ENCODE peak calls at places on chromosomes 16 and 17, in four cellular contexts. One of them, this sample, is unnamed.

GRCh38 chr17:46198233-46198632 is 5.0 kb upstream of the KANSL1 start:
- DNase-seq in HepG2: no peak
- DNase-seq in endothelial cell of umbilical vein: no peak
- DNase-seq in stomach: no peak
- DNase-seq in this sample: no peak

GRCh38 chr17:50426814-50427787 is 1.1 kb downstream of the ACSF2 start:
- DNase-seq in HepG2: peak
- DNase-seq in endothelial cell of umbilical vein: peak
- DNase-seq in stomach: peak
- DNase-seq in this sample: peak

GRCh38 chr17:17303847-17304490 is 796 bp downstream of the NT5M start:
- DNase-seq in HepG2: no peak
- DNase-seq in endothelial cell of umbilical vein: no peak
- DNase-seq in stomach: no peak
- DNase-seq in this sample: no peak

GRCh38 chr17:7888184-7888920 is at the start of gene CHD3:
- DNase-seq in HepG2: no peak
- DNase-seq in endothelial cell of umbilical vein: no peak
- DNase-seq in stomach: peak
- DNase-seq in this sample: peak

GRCh38 chr16:88599092-88599733 is 29.0 kb downstream of the ZC3H18 start:
- DNase-seq in HepG2: no peak
- DNase-seq in endothelial cell of umbilical vein: no peak
- DNase-seq in stomach: peak
- DNase-seq in this sample: peak

GRCh38 chr16:67884684-67885083 is at the start of gene NRN1L:
- DNase-seq in HepG2: no peak
- DNase-seq in endothelial cell of umbilical vein: no peak
- DNase-seq in stomach: peak
- DNase-seq in this sample: peak

GRCh38 chr17:47982645-47983440 is 11.9 kb downstream of the CDK5RAP3 start:
- DNase-seq in HepG2: no peak
- DNase-seq in endothelial cell of umbilical vein: peak
- DNase-seq in stomach: no peak
- DNase-seq in this sample: no peak

GRCh38 chr17:53749178-53749577 is 73.5 kb upstream of the KIF2B start:
- DNase-seq in HepG2: no peak
- DNase-seq in endothelial cell of umbilical vein: no peak
- DNase-seq in stomach: no peak
- DNase-seq in this sample: no peak

GRCh38 chr17:79670537-79671386 is 59.9 kb upstream of the RBFOX3 start:
- DNase-seq in HepG2: no peak
- DNase-seq in endothelial cell of umbilical vein: no peak
- DNase-seq in stomach: no peak
- DNase-seq in this sample: no peak

GRCh38 chr17:64357191-64357981 is 33.3 kb downstream of the PECAM1 start:
- DNase-seq in HepG2: no peak
- DNase-seq in endothelial cell of umbilical vein: peak
- DNase-seq in stomach: no peak
- DNase-seq in this sample: peak

GRCh38 chr17:41490022-41490421 is 312 bp upstream of the KRT36 start:
- DNase-seq in HepG2: no peak
- DNase-seq in endothelial cell of umbilical vein: no peak
- DNase-seq in stomach: no peak
- DNase-seq in this sample: peak

GRCh38 chr16:6016530-6017184 is 919.1 kb upstream of the EEF2KMT start:
- DNase-seq in HepG2: peak
- DNase-seq in endothelial cell of umbilical vein: no peak
- DNase-seq in stomach: no peak
- DNase-seq in this sample: no peak

GRCh38 chr16:74568961-74569631 is 37.8 kb downstream of the GLG1 start:
- DNase-seq in HepG2: no peak
- DNase-seq in endothelial cell of umbilical vein: no peak
- DNase-seq in stomach: no peak
- DNase-seq in this sample: no peak

GRCh38 chr17:7242717-7243576 is 698 bp upstream of the GABARAP start:
- DNase-seq in HepG2: peak
- DNase-seq in endothelial cell of umbilical vein: peak
- DNase-seq in stomach: peak
- DNase-seq in this sample: peak

GRCh38 chr17:36066365-36066945 is 2.4 kb downstream of the CCL18 start:
- DNase-seq in HepG2: no peak
- DNase-seq in endothelial cell of umbilical vein: no peak
- DNase-seq in stomach: no peak
- DNase-seq in this sample: no peak

DNA sequence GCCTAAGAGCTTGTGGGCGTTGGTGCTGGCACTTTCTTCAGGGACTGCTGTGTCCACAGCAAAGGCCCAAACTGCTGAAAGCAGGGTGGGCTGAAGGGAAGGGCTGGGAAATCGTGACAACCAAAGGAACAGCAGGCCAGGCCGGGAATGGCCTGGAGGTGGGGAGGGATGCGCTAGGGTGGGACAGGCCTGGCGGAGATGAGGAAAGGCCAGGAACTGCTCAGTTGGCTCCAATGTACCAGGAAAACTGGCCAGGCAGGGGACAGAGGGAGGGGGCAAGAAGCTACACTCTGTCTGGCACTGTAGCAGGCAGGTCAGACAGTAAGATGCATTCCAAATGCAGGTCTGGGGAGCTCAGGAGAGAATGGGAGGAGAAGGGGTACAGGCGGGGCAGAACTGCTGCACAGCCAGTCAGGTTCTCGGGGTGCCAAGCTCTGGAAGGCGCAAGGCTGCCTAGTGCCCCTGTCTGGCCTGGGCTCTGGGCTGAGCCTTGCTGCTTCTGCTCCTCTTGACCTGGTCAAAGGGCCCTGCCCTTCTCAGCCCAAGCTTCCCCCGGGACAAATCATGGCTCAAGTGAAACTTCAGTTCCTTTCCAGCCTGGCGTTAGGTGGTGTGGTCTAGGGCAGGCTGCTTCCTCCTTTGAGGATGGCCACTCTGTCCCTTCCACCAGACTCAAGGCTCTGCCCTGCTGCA is 7.3 kb downstream of the PNMT start:
- DNase-seq in HepG2: no peak
- DNase-seq in endothelial cell of umbilical vein: no peak
- DNase-seq in stomach: no peak
- DNase-seq in this sample: no peak
- H3K27ac ChIP-seq in HepG2: peak
- H3K27ac ChIP-seq in endothelial cell of umbilical vein: no peak
- H3K27ac ChIP-seq in stomach: peak
- H3K27ac ChIP-seq in this sample: peak

DNA sequence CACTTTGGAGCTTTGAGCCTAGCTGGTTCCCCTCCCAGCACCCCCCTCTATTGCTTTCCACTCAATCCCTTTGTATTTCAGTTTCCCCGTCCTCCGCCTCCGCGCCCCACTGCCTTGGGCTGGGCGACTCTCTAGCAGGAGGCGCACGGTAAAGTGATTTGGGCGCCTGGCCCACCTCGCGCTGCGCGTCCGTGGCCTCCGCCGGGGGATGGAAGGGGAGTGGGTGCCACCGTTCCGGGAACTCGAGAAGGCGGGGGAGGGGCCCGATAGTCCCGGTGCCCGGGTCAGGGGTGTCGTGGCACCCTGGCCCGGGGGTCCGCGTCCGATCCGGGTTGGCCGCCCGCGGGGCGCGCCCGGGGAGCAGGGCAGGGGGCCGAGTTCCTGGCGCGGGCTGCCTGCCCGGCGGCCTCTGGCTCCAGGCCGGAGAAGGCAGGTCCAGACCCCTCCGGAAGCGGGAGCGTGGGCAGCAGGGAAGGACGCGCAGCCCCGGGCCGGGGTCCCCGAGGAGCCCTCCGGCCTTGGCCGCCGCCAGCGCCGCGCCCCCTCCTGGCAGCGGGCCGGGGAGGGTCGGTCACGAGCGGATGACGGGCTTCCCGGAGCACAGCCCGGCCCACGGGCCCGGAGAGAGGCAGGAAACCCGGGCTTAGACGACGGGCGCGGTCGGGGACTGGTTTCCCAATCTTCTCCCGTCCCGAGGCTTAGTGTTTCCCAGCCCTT is 15.8 kb downstream of the MEOX1 start:
- DNase-seq in HepG2: no peak
- DNase-seq in endothelial cell of umbilical vein: peak
- DNase-seq in stomach: peak
- DNase-seq in this sample: peak
- TF ChIP-seq POLR2AphosphoS5 in HepG2: no peak
- TF ChIP-seq POLR2AphosphoS5 in endothelial cell of umbilical vein: peak
- TF ChIP-seq POLR2AphosphoS5 in stomach: peak
- TF ChIP-seq POLR2AphosphoS5 in this sample: no peak

GRCh38 chr17:28612936-28613872 is 781 bp downstream of the RSKR start:
- DNase-seq in HepG2: peak
- DNase-seq in endothelial cell of umbilical vein: peak
- DNase-seq in stomach: peak
- DNase-seq in this sample: peak
- TF ChIP-seq POLR2A in HepG2: no peak
- TF ChIP-seq POLR2A in endothelial cell of umbilical vein: peak
- TF ChIP-seq POLR2A in stomach: no peak
- TF ChIP-seq POLR2A in this sample: no peak

GRCh38 chr16:524274-525011 is 3.1 kb upstream of the CAPN15 start:
- DNase-seq in HepG2: no peak
- DNase-seq in endothelial cell of umbilical vein: no peak
- DNase-seq in stomach: no peak
- DNase-seq in this sample: no peak
- H3K27ac ChIP-seq in HepG2: no peak
- H3K27ac ChIP-seq in endothelial cell of umbilical vein: no peak
- H3K27ac ChIP-seq in stomach: no peak
- H3K27ac ChIP-seq in this sample: no peak

GRCh38 chr16:27446721-27447120 is 44.7 kb downstream of the IL21R start:
- DNase-seq in HepG2: no peak
- DNase-seq in endothelial cell of umbilical vein: no peak
- DNase-seq in stomach: no peak
- DNase-seq in this sample: peak
- TF ChIP-seq POLR2AphosphoS5 in HepG2: no peak
- TF ChIP-seq POLR2AphosphoS5 in endothelial cell of umbilical vein: no peak
- TF ChIP-seq POLR2AphosphoS5 in stomach: no peak
- TF ChIP-seq POLR2AphosphoS5 in this sample: no peak

GRCh38 chr17:39361064-39361463 is 40.4 kb downstream of the FBXL20 start:
- DNase-seq in HepG2: no peak
- DNase-seq in endothelial cell of umbilical vein: no peak
- DNase-seq in stomach: no peak
- DNase-seq in this sample: no peak

GRCh38 chr17:39359994-39360393 is 41.4 kb downstream of the FBXL20 start:
- DNase-seq in HepG2: no peak
- DNase-seq in endothelial cell of umbilical vein: no peak
- DNase-seq in stomach: no peak
- DNase-seq in this sample: no peak

GRCh38 chr17:39357488-39357887 is 43.9 kb downstream of the FBXL20 start:
- DNase-seq in HepG2: no peak
- DNase-seq in endothelial cell of umbilical vein: no peak
- DNase-seq in stomach: no peak
- DNase-seq in this sample: no peak

GRCh38 chr17:39360537-39360936 is 40.9 kb downstream of the FBXL20 start:
- DNase-seq in HepG2: no peak
- DNase-seq in endothelial cell of umbilical vein: no peak
- DNase-seq in stomach: no peak
- DNase-seq in this sample: no peak

DNA sequence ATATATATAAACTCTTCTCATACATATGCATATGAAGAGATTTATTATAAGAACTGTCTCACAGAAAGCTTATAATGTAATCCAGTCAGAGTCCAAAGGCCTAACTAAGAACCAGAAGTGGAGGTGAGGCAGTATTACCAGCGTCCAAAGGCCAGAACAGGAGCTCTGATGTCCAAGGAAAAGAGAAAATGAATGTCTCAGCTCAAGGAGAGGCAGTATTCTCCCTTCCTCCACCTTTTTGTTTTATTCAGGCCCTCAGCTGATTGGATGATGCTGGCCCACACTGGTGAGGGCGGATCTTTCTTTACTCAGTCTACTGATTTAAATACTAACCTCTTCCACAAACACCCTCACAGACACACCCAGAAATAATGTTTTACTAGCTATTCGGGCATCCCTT is 43.4 kb downstream of the FBXL20 start:
- DNase-seq in HepG2: peak
- DNase-seq in endothelial cell of umbilical vein: no peak
- DNase-seq in stomach: peak
- DNase-seq in this sample: peak
- TF ChIP-seq POLR2A in HepG2: no peak
- TF ChIP-seq POLR2A in endothelial cell of umbilical vein: no peak
- TF ChIP-seq POLR2A in stomach: no peak
- TF ChIP-seq POLR2A in this sample: no peak

GRCh38 chr16:2779978-2780898 is 3.2 kb upstream of the ELOB start:
- DNase-seq in HepG2: no peak
- DNase-seq in endothelial cell of umbilical vein: no peak
- DNase-seq in stomach: no peak
- DNase-seq in this sample: peak
- H3K27ac ChIP-seq in HepG2: no peak
- H3K27ac ChIP-seq in endothelial cell of umbilical vein: no peak
- H3K27ac ChIP-seq in stomach: no peak
- H3K27ac ChIP-seq in this sample: no peak

DNA sequence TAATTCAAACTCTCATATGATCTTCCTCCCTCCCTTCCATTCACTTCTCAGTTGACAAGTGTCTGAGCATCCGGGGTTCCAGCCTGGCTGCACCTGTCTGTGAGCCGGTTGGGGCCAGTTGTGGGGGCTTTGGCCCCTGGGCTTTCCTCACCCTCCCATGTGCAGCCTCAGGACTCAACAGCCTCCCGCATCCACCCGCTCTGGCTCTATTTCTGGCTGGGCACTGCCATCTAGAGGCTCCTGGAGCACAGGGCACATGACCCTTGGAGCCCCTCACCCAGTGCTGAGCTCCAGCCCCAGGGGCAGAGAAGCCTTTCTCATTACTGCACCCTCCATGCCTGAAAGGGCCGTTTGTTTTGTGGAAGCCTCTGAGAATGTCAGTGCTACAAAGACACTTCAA is 43.3 kb downstream of the HAPSTR1 start:
- DNase-seq in HepG2: peak
- DNase-seq in endothelial cell of umbilical vein: peak
- DNase-seq in stomach: peak
- DNase-seq in this sample: peak
- TF ChIP-seq POLR2AphosphoS5 in HepG2: no peak
- TF ChIP-seq POLR2AphosphoS5 in endothelial cell of umbilical vein: no peak
- TF ChIP-seq POLR2AphosphoS5 in stomach: no peak
- TF ChIP-seq POLR2AphosphoS5 in this sample: no peak

GRCh38 chr17:60391419-60392041 is 403 bp downstream of the USP32 start:
- DNase-seq in HepG2: no peak
- DNase-seq in endothelial cell of umbilical vein: no peak
- DNase-seq in stomach: no peak
- DNase-seq in this sample: no peak
- TF ChIP-seq POLR2A in HepG2: peak
- TF ChIP-seq POLR2A in endothelial cell of umbilical vein: no peak
- TF ChIP-seq POLR2A in stomach: no peak
- TF ChIP-seq POLR2A in this sample: no peak

DNA sequence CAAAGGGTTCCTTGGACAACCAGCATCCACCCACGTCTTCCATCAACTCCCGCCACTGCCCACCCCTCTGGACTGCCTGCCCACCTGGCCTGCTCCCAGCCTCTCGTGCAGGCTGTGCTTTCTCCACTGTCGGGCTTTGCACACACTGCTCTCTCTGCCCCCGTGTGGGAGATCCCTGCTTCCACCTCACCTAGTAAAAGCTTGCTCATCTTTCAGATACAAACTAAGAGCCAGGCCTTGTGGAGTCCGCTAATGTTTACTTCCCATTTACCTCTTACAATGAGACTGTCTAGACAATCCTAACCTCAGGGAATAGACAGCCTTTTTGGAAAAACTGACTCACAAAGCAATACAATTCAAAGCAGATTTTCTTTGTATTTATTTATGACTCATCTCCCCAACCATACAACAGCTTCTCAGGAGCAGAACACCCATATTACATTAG is 67.6 kb downstream of the USP31 start:
- DNase-seq in HepG2: no peak
- DNase-seq in endothelial cell of umbilical vein: peak
- DNase-seq in stomach: no peak
- DNase-seq in this sample: no peak
- H3K27ac ChIP-seq in HepG2: no peak
- H3K27ac ChIP-seq in endothelial cell of umbilical vein: peak
- H3K27ac ChIP-seq in stomach: no peak
- H3K27ac ChIP-seq in this sample: no peak

This sample was measured in transverse colon.